ENCODE peak calls at places on chromosome 4, in nine cellular contexts. S is dorsolateral prefrontal cortex, D is Peyer's patch, T is HCT116, A is uterus, L is breast epithelium, H is A549, G is transverse colon, Z is lung. F is an unnamed sample.

GRCh38 chr4:17469931-17470674 is 41.8 kb downstream of the QDPR start:
- DNase-seq in D (no peak), H (no peak), S (no peak), Z (no peak), G (no peak), T (no peak), A (no peak), L (no peak), F (no peak)

GRCh38 chr4:168585168-168586091 is 88.6 kb downstream of the PALLD start:
- DNase-seq in G (peak), T (peak), A (peak), Z (peak), S (peak), D (peak), L (peak), H (peak), F (peak)

GRCh38 chr4:1232661-1233621 is 16.0 kb downstream of the CTBP1 start:
- DNase-seq in G (no peak), Z (no peak), A (no peak), H (no peak), D (no peak), S (no peak), L (no peak), T (no peak), F (peak)

GRCh38 chr4:139798456-139798855 is 132.8 kb downstream of the MGST2 start:
- DNase-seq in A (no peak), D (no peak), S (no peak), L (no peak), G (no peak), H (no peak), Z (no peak), T (no peak), F (no peak)

GRCh38 chr4:8694651-8695151 is 102.1 kb downstream of the CPZ start:
- DNase-seq in A (peak), D (no peak), T (no peak), H (no peak), L (no peak), S (no peak), Z (no peak), G (peak), F (no peak)

GRCh38 chr4:5724377-5724776 is 13.4 kb downstream of the EVC start:
- DNase-seq in S (no peak), A (no peak), H (no peak), Z (no peak), D (no peak), T (no peak), G (no peak), L (no peak), F (no peak)

GRCh38 chr4:19026281-19026680 is 1004.7 kb upstream of the LCORL start:
- DNase-seq in A (no peak), S (no peak), T (no peak), L (no peak), G (no peak), D (no peak), Z (peak), H (no peak), F (peak)

GRCh38 chr4:130576218-130576617 is 1480.3 kb downstream of the C4orf33 start:
- DNase-seq in G (no peak), H (no peak), D (no peak), Z (no peak), L (no peak), S (no peak), T (no peak), A (no peak), F (no peak)

GRCh38 chr4:66475596-66475995 is 805.3 kb upstream of the EPHA5 start:
- DNase-seq in G (no peak), S (no peak), Z (no peak), T (no peak), H (no peak), D (no peak), L (no peak), A (no peak), F (no peak)

GRCh38 chr4:77194989-77195388 is 38.0 kb downstream of the CCNG2 start:
- DNase-seq in G (no peak), L (no peak), D (no peak), S (no peak), H (no peak), A (no peak), Z (no peak), T (no peak), F (no peak)

GRCh38 chr4:6476893-6477292 is 4.5 kb upstream of the PPP2R2C start:
- DNase-seq in Z (no peak), S (no peak), A (no peak), D (no peak), G (no peak), L (no peak), T (no peak), H (no peak), F (no peak)

GRCh38 chr4:46123872-46124755 is at the start of gene GABRG1:
- DNase-seq in G (no peak), A (no peak), Z (no peak), H (no peak), L (no peak), T (no peak), D (no peak), S (no peak), F (no peak)

GRCh38 chr4:76011700-76012387 is 4.5 kb upstream of the CXCL9 start:
- DNase-seq in H (no peak), A (no peak), S (no peak), D (no peak), L (no peak), Z (no peak), T (no peak), G (peak), F (no peak)

GRCh38 chr4:20253799-20254409 is 2.2 kb downstream of the SLIT2 start:
- DNase-seq in A (peak), Z (no peak), H (no peak), G (peak), L (no peak), D (no peak), T (no peak), S (peak), F (no peak)

GRCh38 chr4:6200011-6200921 is at the start of gene JAKMIP1:
- DNase-seq in T (no peak), H (peak), D (peak), S (peak), L (no peak), G (peak), A (peak), Z (peak), F (peak)

GRCh38 chr4:84750260-84750955 is 167.5 kb downstream of the CDS1 start:
- DNase-seq in H (peak), G (no peak), T (peak), D (no peak), L (no peak), A (no peak), S (no peak), Z (no peak), F (no peak)

GRCh38 chr4:108794136-108794535 is 31.3 kb upstream of the ETNPPL start:
- DNase-seq in Z (no peak), L (no peak), H (no peak), G (no peak), S (no peak), T (no peak), A (no peak), D (no peak), F (no peak)

GRCh38 chr4:52841707-52842456 is 20.2 kb upstream of the RASL11B start:
- DNase-seq in D (no peak), L (no peak), S (no peak), H (no peak), G (no peak), Z (no peak), T (no peak), A (no peak), F (no peak)

GRCh38 chr4:15912961-15913630 is 25.4 kb downstream of the FGFBP1 start:
- DNase-seq in T (no peak), S (no peak), Z (no peak), L (no peak), A (no peak), H (no peak), D (no peak), G (no peak), F (no peak)

GRCh38 chr4:55012363-55013255 is 112.8 kb downstream of the KDR start:
- DNase-seq in T (no peak), S (no peak), L (no peak), H (no peak), Z (no peak), D (no peak), G (no peak), A (no peak), F (no peak)

GRCh38 chr4:182881928-182882327 is 35.3 kb downstream of the DCTD start:
- DNase-seq in Z (no peak), S (no peak), L (no peak), D (no peak), A (no peak), T (no peak), G (no peak), H (no peak), F (no peak)

GRCh38 chr4:147351083-147351787 is 129.7 kb upstream of the EDNRA start:
- DNase-seq in S (no peak), A (no peak), G (no peak), T (no peak), L (no peak), H (no peak), D (no peak), Z (no peak), F (no peak)

GRCh38 chr4:3770323-3771166 is 4.4 kb downstream of the ADRA2C start:
- DNase-seq in G (no peak), A (no peak), T (no peak), S (no peak), H (no peak), Z (no peak), L (no peak), D (no peak), F (peak)

GRCh38 chr4:6439120-6439757 is 33.2 kb downstream of the PPP2R2C start:
- DNase-seq in T (no peak), G (no peak), S (no peak), Z (no peak), A (no peak), D (no peak), L (no peak), H (no peak), F (no peak)

GRCh38 chr4:104591505-104591904 is 96.8 kb upstream of the CXXC4 start:
- DNase-seq in H (no peak), S (no peak), Z (no peak), G (peak), A (no peak), D (no peak), T (no peak), L (no peak), F (no peak)

GRCh38 chr4:184750926-184751584 is 17.2 kb upstream of the CENPU start:
- DNase-seq in H (no peak), T (no peak), D (no peak), S (no peak), A (no peak), L (no peak), Z (no peak), G (no peak), F (no peak)

GRCh38 chr4:48420172-48420571 is 63.0 kb upstream of the SLC10A4 start:
- DNase-seq in D (no peak), L (no peak), T (no peak), A (no peak), H (no peak), G (no peak), Z (no peak), S (no peak), F (no peak)

GRCh38 chr4:7223566-7223965 is 31.2 kb downstream of the SORCS2 start:
- DNase-seq in G (no peak), D (no peak), L (no peak), Z (no peak), H (no peak), T (no peak), A (no peak), S (no peak), F (no peak)

GRCh38 chr4:181601118-181601517 is 642.1 kb upstream of the TENM3 start:
- DNase-seq in T (no peak), G (no peak), S (no peak), A (no peak), H (no peak), Z (no peak), D (no peak), L (no peak), F (no peak)

GRCh38 chr4:75412746-75413145 is 101.5 kb downstream of the RCHY1 start:
- DNase-seq in T (no peak), G (no peak), H (no peak), D (no peak), Z (no peak), S (no peak), A (no peak), L (no peak), F (no peak)

GRCh38 chr4:178823673-178824072 is 1381.4 kb upstream of the AGA start:
- DNase-seq in D (no peak), A (no peak), L (no peak), S (no peak), Z (no peak), G (no peak), H (no peak), T (no peak), F (no peak)

GRCh38 chr4:138875886-138876608 is 139.5 kb upstream of the NOCT start:
- DNase-seq in D (no peak), T (peak), Z (no peak), L (no peak), A (no peak), G (no peak), S (no peak), H (no peak), F (no peak)

GRCh38 chr4:29278580-29278979 is 1441.6 kb upstream of the PCDH7 start:
- DNase-seq in H (no peak), S (no peak), G (no peak), T (no peak), D (no peak), L (no peak), Z (no peak), A (no peak), F (no peak)

DNA sequence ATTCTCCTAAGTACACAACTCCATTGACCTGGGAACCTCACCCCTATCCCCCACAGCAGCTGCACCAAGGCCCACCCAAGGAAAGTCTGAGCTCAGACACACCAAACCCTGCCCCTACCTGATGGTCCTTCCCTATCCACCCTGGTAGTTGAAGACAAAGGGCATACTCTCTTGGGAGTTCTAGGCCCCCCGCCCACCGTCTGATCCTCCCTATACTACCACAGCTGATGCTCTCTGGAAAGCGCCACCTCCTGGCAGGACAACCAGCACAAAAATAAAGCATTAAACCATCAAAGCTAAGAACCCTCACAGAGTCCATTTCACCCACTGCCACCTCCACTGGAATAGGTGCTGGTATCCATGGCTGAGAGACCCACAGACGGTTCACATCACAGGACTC is 83.6 kb downstream of the ANAPC10 start:
- DNase-seq in A (no peak), L (no peak), T (no peak), H (no peak), G (no peak), S (no peak), Z (no peak), D (no peak), F (no peak)
- TF ChIP-seq CTCF in A (no peak), L (no peak), T (peak), H (no peak), G (no peak), S (no peak), Z (no peak), D (no peak), F (no peak)

DNA sequence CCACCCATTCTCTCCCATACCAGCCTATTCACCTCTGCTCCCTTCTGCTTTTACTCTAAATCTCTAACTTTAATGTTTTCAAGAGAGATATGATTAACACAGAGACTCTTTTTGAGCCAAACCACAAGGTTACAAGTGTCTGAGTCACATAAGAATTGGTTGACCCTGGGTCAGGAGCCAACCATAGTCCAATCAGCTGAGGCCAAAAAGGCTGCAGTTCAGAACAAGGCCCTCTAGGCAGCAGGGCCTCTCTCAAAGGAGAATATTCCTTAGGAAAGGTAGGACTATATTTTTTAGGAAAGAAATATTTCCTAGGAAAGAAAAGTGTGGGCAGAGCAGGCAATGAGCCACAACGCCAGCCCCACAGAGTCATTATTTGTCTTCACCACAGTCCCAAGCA is 2.3 kb downstream of the ATP8A1 start:
- DNase-seq in H (no peak), S (no peak), G (no peak), D (no peak), A (no peak), T (peak), Z (peak), L (no peak), F (no peak)
- H3K4me3 ChIP-seq in H (no peak), S (peak), G (no peak), D (no peak), A (no peak), T (no peak), Z (no peak), L (no peak), F (no peak)

DNA sequence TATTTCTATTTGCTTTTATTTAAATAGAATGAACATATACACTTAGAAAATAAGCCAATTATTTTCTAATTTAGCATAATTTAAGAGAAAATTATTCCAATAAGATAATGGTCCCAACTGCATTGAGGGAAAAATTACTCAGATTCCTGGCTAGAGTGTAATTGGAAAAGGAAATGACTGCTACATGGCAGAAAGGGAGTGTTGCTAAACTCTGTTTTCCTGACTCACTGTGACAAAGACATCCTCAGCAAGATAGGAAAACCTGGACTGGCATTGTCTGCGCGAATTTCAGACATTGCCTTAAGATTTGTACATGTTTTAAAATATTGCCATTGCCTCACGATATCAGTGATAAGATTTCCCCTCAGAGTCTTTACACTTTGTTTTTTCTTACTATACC is 8.2 kb downstream of the TNIP3 start:
- DNase-seq in A (no peak), L (no peak), Z (no peak), T (no peak), G (no peak), H (peak), D (no peak), S (no peak), F (no peak)
- H3K27ac ChIP-seq in A (no peak), L (no peak), Z (no peak), T (no peak), G (no peak), H (peak), D (no peak), S (no peak), F (no peak)

DNA sequence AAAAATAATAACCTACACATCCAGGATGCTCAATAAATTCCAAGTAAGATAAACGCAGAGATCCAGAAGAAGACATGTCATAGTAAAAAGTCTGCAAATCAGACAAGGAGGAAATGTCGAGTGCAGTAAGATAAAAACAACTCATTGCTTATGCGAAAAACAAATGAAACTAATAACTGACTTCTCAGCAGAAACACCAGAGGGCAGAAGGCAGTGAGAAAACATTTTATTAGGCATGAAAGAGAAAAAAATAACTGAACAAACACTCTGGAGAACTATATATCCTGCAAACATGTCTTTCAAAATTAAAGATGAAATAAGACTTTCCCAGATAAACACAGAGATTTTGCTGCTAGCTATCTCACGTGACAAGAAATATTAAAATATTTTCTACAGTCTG is 201.3 kb upstream of the CTSO start:
- DNase-seq in A (no peak), Z (no peak), H (no peak), T (no peak), D (no peak), G (no peak), L (no peak), S (no peak), F (no peak)
- TF ChIP-seq CTCF in A (no peak), Z (no peak), H (no peak), T (peak), D (no peak), G (no peak), L (no peak), S (no peak), F (no peak)

GRCh38 chr4:159065513-159066240 is 37.2 kb upstream of the RAPGEF2 start:
- DNase-seq in Z (no peak), G (no peak), L (no peak), D (no peak), S (no peak), A (no peak), T (no peak), H (no peak), F (no peak)
- H3K4me3 ChIP-seq in Z (no peak), G (no peak), L (no peak), D (no peak), S (no peak), A (no peak), T (no peak), H (no peak), F (no peak)

DNA sequence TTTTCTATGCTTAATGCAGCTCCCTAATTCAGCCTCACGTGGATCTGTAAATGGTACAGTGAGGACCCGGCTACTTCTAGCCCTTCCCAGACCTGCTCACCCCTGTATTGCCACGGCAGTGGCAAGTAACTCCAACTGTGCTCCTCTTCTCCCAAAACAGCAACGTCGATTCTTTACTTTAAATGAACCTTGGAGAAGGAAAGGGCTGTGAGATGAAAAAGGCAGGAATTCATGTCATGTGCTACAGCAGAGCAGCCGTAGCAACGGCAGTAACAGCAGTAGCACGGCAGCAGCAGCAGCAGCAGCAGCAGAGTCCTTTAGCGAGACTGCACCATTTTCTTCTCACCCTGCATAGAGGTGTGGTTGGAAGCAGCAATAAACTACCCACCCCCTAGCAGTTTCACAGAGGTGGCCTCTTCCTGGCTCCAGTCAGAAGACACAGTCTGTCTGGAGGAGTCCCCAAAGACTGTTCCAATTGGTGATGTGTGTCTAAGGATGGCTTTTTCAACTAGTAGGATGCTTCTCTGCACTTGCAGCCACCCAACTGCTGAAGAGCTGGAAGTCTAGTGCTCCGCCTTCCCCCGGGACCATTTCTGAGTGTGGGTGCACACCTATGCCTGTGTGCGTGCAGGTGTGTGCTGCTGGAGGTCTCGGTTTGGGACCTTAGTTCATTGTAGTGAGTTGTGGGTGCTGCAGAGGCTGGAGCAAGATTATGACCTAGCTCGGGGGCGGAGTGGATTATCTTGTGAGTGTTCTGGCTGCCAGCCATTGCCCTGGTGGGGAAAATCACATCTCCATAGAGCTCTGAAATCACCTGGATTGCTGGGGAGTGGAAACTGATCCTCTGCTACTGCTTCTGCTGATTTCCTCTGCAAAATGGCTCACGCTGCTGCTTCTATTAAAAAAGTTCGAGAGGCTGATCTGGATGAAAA is 67.2 kb downstream of the ANK2 start:
- DNase-seq in S (no peak), G (no peak), T (no peak), A (peak), Z (no peak), H (no peak), L (no peak), D (no peak), F (peak)
- H3K27ac ChIP-seq in S (peak), G (no peak), T (no peak), A (no peak), Z (no peak), H (no peak), L (no peak), D (no peak), F (no peak)

DNA sequence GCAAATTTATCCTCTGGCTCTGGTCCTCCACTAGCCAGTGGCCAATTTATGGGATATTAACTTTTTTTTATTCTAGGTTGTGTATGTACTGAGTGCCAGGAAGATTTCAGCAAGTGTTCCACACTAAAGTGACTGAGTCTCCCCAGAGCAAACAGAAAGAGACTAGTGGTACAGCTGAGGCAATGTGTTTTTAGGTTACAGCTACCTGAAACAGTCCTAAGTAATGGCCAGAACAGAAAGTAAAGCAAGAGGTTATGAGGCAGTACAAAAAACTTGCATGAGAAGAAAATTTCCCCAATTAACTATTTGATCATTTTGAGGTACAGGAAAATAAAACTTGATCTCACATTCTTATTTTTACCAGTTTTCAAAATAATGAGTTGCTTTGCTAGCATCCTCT is 31.2 kb downstream of the PRDM8 start:
- DNase-seq in S (no peak), T (no peak), H (no peak), D (no peak), G (no peak), L (no peak), A (no peak), Z (no peak), F (no peak)
- TF ChIP-seq CTCF in S (no peak), T (no peak), H (no peak), D (no peak), G (no peak), L (no peak), A (no peak), Z (no peak), F (no peak)

F was measured in pancreas.